ENCODE peak calls at places on chromosomes 3 and 15, in nine cellular contexts. J, T, U, V, Q, W, C, R and B are unnamed samples.

GRCh38 chr3:53056442-53056841 is 10.6 kb upstream of the SFMBT1 start:
- DNase-seq in J (no peak), T (no peak), U (no peak), V (no peak), Q (no peak), W (no peak), C (no peak), R (peak), B (no peak)

GRCh38 chr15:101808201-101808600 is 3.8 kb upstream of the OR4F15 start:
- DNase-seq in J (no peak), T (no peak), U (no peak), V (no peak), Q (peak), W (no peak), C (no peak), R (peak), B (no peak)

GRCh38 chr3:180282386-180282785 is 245.6 kb upstream of the PEX5L start:
- DNase-seq in J (no peak), T (no peak), U (no peak), V (no peak), Q (no peak), W (no peak), C (no peak), R (no peak), B (no peak)

GRCh38 chr3:159775372-159775961 is 213.2 kb upstream of the IL12A start:
- DNase-seq in J (peak), T (no peak), U (no peak), V (no peak), Q (peak), W (no peak), C (peak), R (peak), B (no peak)

GRCh38 chr3:103810167-103810566 is 1375.4 kb downstream of the ZPLD1 start:
- DNase-seq in J (no peak), T (no peak), U (no peak), V (no peak), Q (no peak), W (no peak), C (no peak), R (no peak), B (no peak)

GRCh38 chr15:62067448-62068044 is 769 bp downstream of the C2CD4A start:
- DNase-seq in J (peak), T (no peak), U (no peak), V (peak), Q (no peak), W (peak), C (peak), R (no peak), B (peak)

GRCh38 chr15:74045184-74045583 is 37.2 kb downstream of the GOLGA6A start:
- DNase-seq in J (no peak), T (no peak), U (no peak), V (no peak), Q (no peak), W (no peak), C (no peak), R (no peak), B (no peak)

GRCh38 chr3:2516762-2517441 is 418.2 kb downstream of the CNTN4 start:
- DNase-seq in J (no peak), T (no peak), U (no peak), V (no peak), Q (no peak), W (no peak), C (no peak), R (no peak), B (no peak)

GRCh38 chr15:72086010-72086697 is 31.8 kb downstream of the MYO9A start:
- DNase-seq in J (peak), T (no peak), U (peak), V (no peak), Q (no peak), W (no peak), C (no peak), R (no peak), B (no peak)

GRCh38 chr3:50205719-50206276 is 727 bp downstream of the SLC38A3 start:
- DNase-seq in J (peak), T (no peak), U (no peak), V (no peak), Q (no peak), W (no peak), C (no peak), R (peak), B (no peak)

DNA sequence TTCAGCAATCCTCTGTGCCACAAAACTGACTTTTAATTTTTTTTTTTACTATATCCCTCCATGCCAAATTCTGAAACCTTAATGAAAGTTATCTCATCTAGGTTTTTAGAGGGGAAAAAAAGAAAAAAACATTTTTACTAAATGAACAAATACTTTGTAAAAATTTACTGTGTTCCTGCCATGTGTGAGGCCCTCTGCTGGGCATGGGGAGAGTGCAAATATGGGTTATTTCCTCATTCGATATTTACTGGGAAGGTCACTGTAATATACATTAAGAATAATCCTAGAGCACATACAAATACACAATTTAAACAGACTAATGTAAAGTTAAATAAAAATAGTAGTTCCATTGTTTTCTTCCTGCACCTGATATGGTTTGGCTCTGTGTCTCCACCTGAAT is 215.0 kb downstream of the GRM7 start:
- DNase-seq in J (no peak), T (no peak), U (no peak), V (no peak), Q (no peak), W (no peak), C (no peak), R (no peak), B (no peak)
- TF ChIP-seq CTCF in J (no peak), T (no peak), U (no peak), V (peak), Q (no peak), W (no peak), C (no peak), R (peak), B (no peak)

GRCh38 chr15:69504352-69505040 is 51.9 kb downstream of the RPLP1 start:
- DNase-seq in J (no peak), T (no peak), U (no peak), V (no peak), Q (no peak), W (no peak), C (no peak), R (no peak), B (no peak)
- TF ChIP-seq CTCF in J (no peak), T (no peak), U (no peak), V (no peak), Q (no peak), W (no peak), C (no peak), R (no peak), B (no peak)

DNA sequence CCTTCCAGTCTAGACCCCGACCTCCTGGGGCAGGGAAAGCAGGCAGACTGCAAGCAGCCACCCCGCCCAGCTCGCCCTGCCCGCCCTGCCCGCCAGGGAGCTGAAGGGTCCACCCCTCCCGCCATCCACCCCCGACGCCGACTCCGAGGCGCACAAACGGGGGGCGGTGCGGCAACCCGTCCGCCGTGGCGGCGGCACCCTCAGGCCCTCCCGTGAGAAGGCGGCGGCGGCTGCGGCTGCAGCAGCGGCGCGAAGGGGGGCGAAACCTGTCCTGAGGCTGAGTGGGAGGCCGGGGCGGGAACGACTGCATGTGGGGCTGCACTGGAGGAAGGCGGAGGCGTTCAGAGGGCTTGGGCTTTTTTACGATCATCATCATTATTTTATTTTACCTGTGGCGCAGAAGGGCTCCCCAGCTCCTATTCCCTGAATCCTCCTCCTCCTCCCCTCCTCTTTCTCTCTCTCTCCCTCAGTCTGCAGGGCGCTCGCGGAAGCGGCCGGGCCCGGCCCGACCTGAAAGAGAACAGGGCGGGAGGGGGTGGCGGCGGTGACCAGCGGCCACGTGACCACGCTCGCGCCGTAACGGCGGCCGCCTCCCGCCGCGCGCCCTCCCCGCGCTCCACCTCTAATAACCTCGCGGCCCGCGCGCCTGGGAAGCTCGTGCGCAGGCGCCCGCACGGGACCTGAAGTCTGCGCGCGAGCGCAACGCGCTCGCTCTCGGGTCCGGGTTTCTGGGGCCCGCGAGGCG is at the start of gene TBC1D5:
- DNase-seq in J (peak), T (peak), U (peak), V (peak), Q (peak), W (peak), C (peak), R (peak), B (peak)
- TF ChIP-seq CTCF in J (no peak), T (no peak), U (no peak), V (no peak), Q (no peak), W (no peak), C (no peak), R (no peak), B (no peak)

GRCh38 chr3:184771748-184772147 is 40.2 kb upstream of the VPS8 start:
- DNase-seq in J (no peak), T (no peak), U (no peak), V (no peak), Q (no peak), W (no peak), C (peak), R (no peak), B (no peak)
- TF ChIP-seq CTCF in J (no peak), T (no peak), U (no peak), V (no peak), Q (no peak), W (no peak), C (no peak), R (no peak), B (no peak)

GRCh38 chr3:177576754-177577153 is 379.5 kb upstream of the TBL1XR1 start:
- DNase-seq in J (no peak), T (no peak), U (no peak), V (no peak), Q (no peak), W (no peak), C (no peak), R (no peak), B (no peak)
- TF ChIP-seq CTCF in J (no peak), T (no peak), U (no peak), V (no peak), Q (no peak), W (no peak), C (no peak), R (no peak), B (no peak)

GRCh38 chr3:89562373-89562772 is 455.0 kb downstream of the EPHA3 start:
- DNase-seq in J (no peak), T (no peak), U (no peak), V (no peak), Q (no peak), W (no peak), C (no peak), R (no peak), B (no peak)
- TF ChIP-seq CTCF in J (no peak), T (no peak), U (no peak), V (no peak), Q (no peak), W (no peak), C (no peak), R (peak), B (no peak)